ENCODE peak calls at places on chromosomes 12 and 14, in five cellular contexts. One of them, this sample, is unnamed.

GRCh38 chr14:73714656-73715081 is 485 bp upstream of the PNMA1 start:
- DNase-seq in stimulated activated effector memory CD8-positive, alpha-beta T cell treated with anti-CD3 and anti-CD28 coated beads, Interleukin-12 subunit alpha, Interleukin-12 subunit beta, amount 100 ng/mL, for 72 hours: no peak
- DNase-seq in CD8-positive, alpha-beta T cell: no peak
- DNase-seq in NCI-H345: peak
- DNase-seq in activated T-cell treated with anti-CD3 and anti-CD28 coated beads for 1 hour: no peak
- DNase-seq in this sample: no peak

GRCh38 chr12:58143498-58143897 is 202.1 kb downstream of the ATP23 start:
- DNase-seq in stimulated activated effector memory CD8-positive, alpha-beta T cell treated with anti-CD3 and anti-CD28 coated beads, Interleukin-12 subunit alpha, Interleukin-12 subunit beta, amount 100 ng/mL, for 72 hours: no peak
- DNase-seq in activated T-cell treated with anti-CD3 and anti-CD28 coated beads for 1 hour: no peak
- DNase-seq in NCI-H345: no peak
- DNase-seq in CD8-positive, alpha-beta T cell: no peak
- DNase-seq in this sample: no peak

GRCh38 chr14:56650075-56650474 is 70.5 kb downstream of the TMEM260 start:
- DNase-seq in NCI-H345: no peak
- DNase-seq in CD8-positive, alpha-beta T cell: no peak
- DNase-seq in activated T-cell treated with anti-CD3 and anti-CD28 coated beads for 1 hour: no peak
- DNase-seq in stimulated activated effector memory CD8-positive, alpha-beta T cell treated with anti-CD3 and anti-CD28 coated beads, Interleukin-12 subunit alpha, Interleukin-12 subunit beta, amount 100 ng/mL, for 72 hours: no peak
- DNase-seq in this sample: peak

GRCh38 chr12:46770501-46771183 is 55.2 kb downstream of the SLC38A4 start:
- DNase-seq in stimulated activated effector memory CD8-positive, alpha-beta T cell treated with anti-CD3 and anti-CD28 coated beads, Interleukin-12 subunit alpha, Interleukin-12 subunit beta, amount 100 ng/mL, for 72 hours: no peak
- DNase-seq in CD8-positive, alpha-beta T cell: no peak
- DNase-seq in activated T-cell treated with anti-CD3 and anti-CD28 coated beads for 1 hour: no peak
- DNase-seq in NCI-H345: no peak
- DNase-seq in this sample: no peak

GRCh38 chr12:57620936-57621496 is 9.8 kb downstream of the ARHGEF25 start:
- DNase-seq in activated T-cell treated with anti-CD3 and anti-CD28 coated beads for 1 hour: no peak
- DNase-seq in CD8-positive, alpha-beta T cell: no peak
- DNase-seq in stimulated activated effector memory CD8-positive, alpha-beta T cell treated with anti-CD3 and anti-CD28 coated beads, Interleukin-12 subunit alpha, Interleukin-12 subunit beta, amount 100 ng/mL, for 72 hours: no peak
- DNase-seq in NCI-H345: no peak
- DNase-seq in this sample: no peak

GRCh38 chr12:61654698-61655097 is 605.5 kb upstream of the USP15 start:
- DNase-seq in CD8-positive, alpha-beta T cell: no peak
- DNase-seq in NCI-H345: no peak
- DNase-seq in activated T-cell treated with anti-CD3 and anti-CD28 coated beads for 1 hour: no peak
- DNase-seq in stimulated activated effector memory CD8-positive, alpha-beta T cell treated with anti-CD3 and anti-CD28 coated beads, Interleukin-12 subunit alpha, Interleukin-12 subunit beta, amount 100 ng/mL, for 72 hours: no peak
- DNase-seq in this sample: no peak

GRCh38 chr12:105025890-105026289 is 39.8 kb downstream of the NOPCHAP1 start:
- DNase-seq in activated T-cell treated with anti-CD3 and anti-CD28 coated beads for 1 hour: no peak
- DNase-seq in NCI-H345: no peak
- DNase-seq in stimulated activated effector memory CD8-positive, alpha-beta T cell treated with anti-CD3 and anti-CD28 coated beads, Interleukin-12 subunit alpha, Interleukin-12 subunit beta, amount 100 ng/mL, for 72 hours: no peak
- DNase-seq in CD8-positive, alpha-beta T cell: no peak
- DNase-seq in this sample: no peak

GRCh38 chr12:91910871-91911388 is 234.7 kb downstream of the BTG1 start:
- DNase-seq in NCI-H345: no peak
- DNase-seq in CD8-positive, alpha-beta T cell: no peak
- DNase-seq in stimulated activated effector memory CD8-positive, alpha-beta T cell treated with anti-CD3 and anti-CD28 coated beads, Interleukin-12 subunit alpha, Interleukin-12 subunit beta, amount 100 ng/mL, for 72 hours: no peak
- DNase-seq in activated T-cell treated with anti-CD3 and anti-CD28 coated beads for 1 hour: no peak
- DNase-seq in this sample: no peak

GRCh38 chr14:24941719-24942118 is 108.2 kb downstream of the STXBP6 start:
- DNase-seq in CD8-positive, alpha-beta T cell: no peak
- DNase-seq in activated T-cell treated with anti-CD3 and anti-CD28 coated beads for 1 hour: no peak
- DNase-seq in NCI-H345: peak
- DNase-seq in stimulated activated effector memory CD8-positive, alpha-beta T cell treated with anti-CD3 and anti-CD28 coated beads, Interleukin-12 subunit alpha, Interleukin-12 subunit beta, amount 100 ng/mL, for 72 hours: no peak
- DNase-seq in this sample: no peak

GRCh38 chr12:71201136-71201679 is 43.4 kb upstream of the TSPAN8 start:
- DNase-seq in CD8-positive, alpha-beta T cell: no peak
- DNase-seq in stimulated activated effector memory CD8-positive, alpha-beta T cell treated with anti-CD3 and anti-CD28 coated beads, Interleukin-12 subunit alpha, Interleukin-12 subunit beta, amount 100 ng/mL, for 72 hours: no peak
- DNase-seq in NCI-H345: peak
- DNase-seq in activated T-cell treated with anti-CD3 and anti-CD28 coated beads for 1 hour: no peak
- DNase-seq in this sample: no peak

GRCh38 chr12:47207005-47207717 is 127.4 kb upstream of the AMIGO2 start:
- DNase-seq in activated T-cell treated with anti-CD3 and anti-CD28 coated beads for 1 hour: no peak
- DNase-seq in NCI-H345: no peak
- DNase-seq in stimulated activated effector memory CD8-positive, alpha-beta T cell treated with anti-CD3 and anti-CD28 coated beads, Interleukin-12 subunit alpha, Interleukin-12 subunit beta, amount 100 ng/mL, for 72 hours: peak
- DNase-seq in CD8-positive, alpha-beta T cell: no peak
- DNase-seq in this sample: no peak

This sample was measured in substantia nigra.